ENCODE peak calls at places on chromosomes 1 and 21, in nine cellular contexts. One of them, this sample, is unnamed.

GRCh38 chr1:214086945-214087344 is 99.2 kb downstream of the PROX1 start:
- DNase-seq in HEK293T: no peak
- DNase-seq in stimulated activated CD8-positive, alpha-beta memory T cell treated with anti-CD3 and anti-CD28 coated beads, Interleukin-15, amount 100 ng/mL, for 24 hours: no peak
- DNase-seq in iPS-NIHi11: no peak
- DNase-seq in fibroblast of lung: no peak
- DNase-seq in Panc1: no peak
- DNase-seq in dorsolateral prefrontal cortex: no peak
- DNase-seq in M059J: peak; percentile 8
- DNase-seq in amniotic stem cell: no peak
- DNase-seq in this sample: no peak

GRCh38 chr1:218694635-218695034 is 349.5 kb downstream of the TGFB2 start:
- DNase-seq in HEK293T: no peak
- DNase-seq in stimulated activated CD8-positive, alpha-beta memory T cell treated with anti-CD3 and anti-CD28 coated beads, Interleukin-15, amount 100 ng/mL, for 24 hours: no peak
- DNase-seq in M059J: no peak
- DNase-seq in dorsolateral prefrontal cortex: no peak
- DNase-seq in iPS-NIHi11: no peak
- DNase-seq in Panc1: no peak
- DNase-seq in amniotic stem cell: no peak
- DNase-seq in fibroblast of lung: no peak
- DNase-seq in this sample: no peak

GRCh38 chr1:3564921-3565831 is 46.1 kb downstream of the MEGF6 start:
- DNase-seq in M059J: no peak
- DNase-seq in Panc1: no peak
- DNase-seq in amniotic stem cell: no peak
- DNase-seq in HEK293T: peak; percentile 79
- DNase-seq in fibroblast of lung: no peak
- DNase-seq in iPS-NIHi11: peak; percentile 94
- DNase-seq in stimulated activated CD8-positive, alpha-beta memory T cell treated with anti-CD3 and anti-CD28 coated beads, Interleukin-15, amount 100 ng/mL, for 24 hours: no peak
- DNase-seq in dorsolateral prefrontal cortex: no peak
- DNase-seq in this sample: peak; percentile 26

GRCh38 chr21:30190554-30190953 is 23.9 kb upstream of the CLDN17 start:
- DNase-seq in dorsolateral prefrontal cortex: no peak
- DNase-seq in amniotic stem cell: no peak
- DNase-seq in stimulated activated CD8-positive, alpha-beta memory T cell treated with anti-CD3 and anti-CD28 coated beads, Interleukin-15, amount 100 ng/mL, for 24 hours: no peak
- DNase-seq in iPS-NIHi11: no peak
- DNase-seq in M059J: no peak
- DNase-seq in fibroblast of lung: no peak
- DNase-seq in HEK293T: no peak
- DNase-seq in Panc1: no peak
- DNase-seq in this sample: no peak

GRCh38 chr1:175341631-175342429 is 149.3 kb upstream of the KIAA0040 start:
- DNase-seq in amniotic stem cell: no peak
- DNase-seq in M059J: no peak
- DNase-seq in Panc1: no peak
- DNase-seq in dorsolateral prefrontal cortex: no peak
- DNase-seq in fibroblast of lung: no peak
- DNase-seq in iPS-NIHi11: no peak
- DNase-seq in stimulated activated CD8-positive, alpha-beta memory T cell treated with anti-CD3 and anti-CD28 coated beads, Interleukin-15, amount 100 ng/mL, for 24 hours: no peak
- DNase-seq in HEK293T: no peak
- DNase-seq in this sample: no peak

GRCh38 chr1:54814571-54814970 is 13.4 kb upstream of the TTC22 start:
- DNase-seq in M059J: no peak
- DNase-seq in iPS-NIHi11: no peak
- DNase-seq in fibroblast of lung: no peak
- DNase-seq in stimulated activated CD8-positive, alpha-beta memory T cell treated with anti-CD3 and anti-CD28 coated beads, Interleukin-15, amount 100 ng/mL, for 24 hours: no peak
- DNase-seq in amniotic stem cell: no peak
- DNase-seq in HEK293T: no peak
- DNase-seq in dorsolateral prefrontal cortex: no peak
- DNase-seq in Panc1: no peak
- DNase-seq in this sample: no peak

GRCh38 chr1:34603594-34603993 is 151.3 kb upstream of the GJB5 start:
- DNase-seq in HEK293T: no peak
- DNase-seq in iPS-NIHi11: no peak
- DNase-seq in stimulated activated CD8-positive, alpha-beta memory T cell treated with anti-CD3 and anti-CD28 coated beads, Interleukin-15, amount 100 ng/mL, for 24 hours: no peak
- DNase-seq in Panc1: no peak
- DNase-seq in amniotic stem cell: no peak
- DNase-seq in M059J: no peak
- DNase-seq in fibroblast of lung: no peak
- DNase-seq in dorsolateral prefrontal cortex: no peak
- DNase-seq in this sample: no peak

GRCh38 chr1:47703161-47703825 is 265.4 kb downstream of the FOXD2 start:
- DNase-seq in M059J: no peak
- DNase-seq in dorsolateral prefrontal cortex: no peak
- DNase-seq in stimulated activated CD8-positive, alpha-beta memory T cell treated with anti-CD3 and anti-CD28 coated beads, Interleukin-15, amount 100 ng/mL, for 24 hours: no peak
- DNase-seq in iPS-NIHi11: no peak
- DNase-seq in amniotic stem cell: no peak
- DNase-seq in fibroblast of lung: no peak
- DNase-seq in Panc1: no peak
- DNase-seq in HEK293T: no peak
- DNase-seq in this sample: no peak

GRCh38 chr1:28508435-28508754 is 2.6 kb downstream of the RCC1 start:
- DNase-seq in amniotic stem cell: no peak
- DNase-seq in Panc1: no peak
- DNase-seq in HEK293T: no peak
- DNase-seq in M059J: no peak
- DNase-seq in fibroblast of lung: no peak
- DNase-seq in stimulated activated CD8-positive, alpha-beta memory T cell treated with anti-CD3 and anti-CD28 coated beads, Interleukin-15, amount 100 ng/mL, for 24 hours: peak; percentile 15
- DNase-seq in iPS-NIHi11: no peak
- DNase-seq in dorsolateral prefrontal cortex: no peak
- DNase-seq in this sample: no peak

GRCh38 chr1:34770891-34771508 is 10.0 kb upstream of the GJB3 start:
- DNase-seq in Panc1: no peak
- DNase-seq in amniotic stem cell: no peak
- DNase-seq in HEK293T: no peak
- DNase-seq in stimulated activated CD8-positive, alpha-beta memory T cell treated with anti-CD3 and anti-CD28 coated beads, Interleukin-15, amount 100 ng/mL, for 24 hours: no peak
- DNase-seq in fibroblast of lung: no peak
- DNase-seq in dorsolateral prefrontal cortex: no peak
- DNase-seq in M059J: no peak
- DNase-seq in iPS-NIHi11: no peak
- DNase-seq in this sample: no peak

GRCh38 chr1:219041141-219041540 is 132.5 kb upstream of the LYPLAL1 start:
- DNase-seq in Panc1: no peak
- DNase-seq in fibroblast of lung: peak; percentile 75
- DNase-seq in HEK293T: no peak
- DNase-seq in dorsolateral prefrontal cortex: no peak
- DNase-seq in M059J: peak; percentile 51
- DNase-seq in stimulated activated CD8-positive, alpha-beta memory T cell treated with anti-CD3 and anti-CD28 coated beads, Interleukin-15, amount 100 ng/mL, for 24 hours: no peak
- DNase-seq in iPS-NIHi11: no peak
- DNase-seq in amniotic stem cell: no peak
- DNase-seq in this sample: no peak

GRCh38 chr1:87329756-87330200 is 1.1 kb downstream of the LMO4 start:
- DNase-seq in stimulated activated CD8-positive, alpha-beta memory T cell treated with anti-CD3 and anti-CD28 coated beads, Interleukin-15, amount 100 ng/mL, for 24 hours: no peak
- DNase-seq in iPS-NIHi11: no peak
- DNase-seq in dorsolateral prefrontal cortex: no peak
- DNase-seq in amniotic stem cell: no peak
- DNase-seq in HEK293T: no peak
- DNase-seq in fibroblast of lung: no peak
- DNase-seq in M059J: peak; percentile 43
- DNase-seq in Panc1: no peak
- DNase-seq in this sample: peak; percentile 54

GRCh38 chr1:204350857-204351573 is 8.7 kb downstream of the PLEKHA6 start:
- DNase-seq in Panc1: no peak
- DNase-seq in fibroblast of lung: peak; percentile 79
- DNase-seq in iPS-NIHi11: peak; percentile 95
- DNase-seq in stimulated activated CD8-positive, alpha-beta memory T cell treated with anti-CD3 and anti-CD28 coated beads, Interleukin-15, amount 100 ng/mL, for 24 hours: no peak
- DNase-seq in amniotic stem cell: no peak
- DNase-seq in dorsolateral prefrontal cortex: peak; percentile 94
- DNase-seq in M059J: peak; percentile 85
- DNase-seq in HEK293T: no peak
- DNase-seq in this sample: peak; percentile 79

GRCh38 chr1:19074361-19074901 is 118.0 kb upstream of the IFFO2 start:
- DNase-seq in stimulated activated CD8-positive, alpha-beta memory T cell treated with anti-CD3 and anti-CD28 coated beads, Interleukin-15, amount 100 ng/mL, for 24 hours: no peak
- DNase-seq in iPS-NIHi11: no peak
- DNase-seq in Panc1: no peak
- DNase-seq in dorsolateral prefrontal cortex: no peak
- DNase-seq in M059J: no peak
- DNase-seq in HEK293T: no peak
- DNase-seq in amniotic stem cell: no peak
- DNase-seq in fibroblast of lung: peak; percentile 36
- DNase-seq in this sample: no peak

GRCh38 chr1:40634901-40635655 is 30.4 kb downstream of the RIMS3 start:
- DNase-seq in Panc1: no peak
- DNase-seq in amniotic stem cell: no peak
- DNase-seq in iPS-NIHi11: no peak
- DNase-seq in HEK293T: no peak
- DNase-seq in dorsolateral prefrontal cortex: no peak
- DNase-seq in M059J: peak; percentile 57
- DNase-seq in stimulated activated CD8-positive, alpha-beta memory T cell treated with anti-CD3 and anti-CD28 coated beads, Interleukin-15, amount 100 ng/mL, for 24 hours: no peak
- DNase-seq in fibroblast of lung: peak; percentile 19
- DNase-seq in this sample: peak; percentile 19

GRCh38 chr1:192951961-192952460 is 107.1 kb downstream of the UCHL5 start:
- DNase-seq in fibroblast of lung: peak; percentile 98
- DNase-seq in stimulated activated CD8-positive, alpha-beta memory T cell treated with anti-CD3 and anti-CD28 coated beads, Interleukin-15, amount 100 ng/mL, for 24 hours: no peak
- DNase-seq in amniotic stem cell: peak; percentile 53
- DNase-seq in HEK293T: no peak
- DNase-seq in M059J: peak; percentile 80
- DNase-seq in dorsolateral prefrontal cortex: no peak
- DNase-seq in Panc1: peak; percentile 35
- DNase-seq in iPS-NIHi11: no peak
- DNase-seq in this sample: peak; percentile 96

GRCh38 chr1:210489491-210489890 is 160.8 kb downstream of the HHAT start:
- DNase-seq in M059J: no peak
- DNase-seq in fibroblast of lung: peak; percentile 37
- DNase-seq in amniotic stem cell: no peak
- DNase-seq in Panc1: no peak
- DNase-seq in dorsolateral prefrontal cortex: peak; percentile 67
- DNase-seq in stimulated activated CD8-positive, alpha-beta memory T cell treated with anti-CD3 and anti-CD28 coated beads, Interleukin-15, amount 100 ng/mL, for 24 hours: no peak
- DNase-seq in HEK293T: no peak
- DNase-seq in iPS-NIHi11: no peak
- DNase-seq in this sample: no peak

GRCh38 chr1:79945391-79945790 is 938.9 kb upstream of the ADGRL4 start:
- DNase-seq in amniotic stem cell: no peak
- DNase-seq in HEK293T: no peak
- DNase-seq in dorsolateral prefrontal cortex: no peak
- DNase-seq in Panc1: no peak
- DNase-seq in stimulated activated CD8-positive, alpha-beta memory T cell treated with anti-CD3 and anti-CD28 coated beads, Interleukin-15, amount 100 ng/mL, for 24 hours: no peak
- DNase-seq in fibroblast of lung: no peak
- DNase-seq in M059J: no peak
- DNase-seq in iPS-NIHi11: no peak
- DNase-seq in this sample: no peak

GRCh38 chr1:5936621-5937372 is 55.4 kb downstream of the NPHP4 start:
- DNase-seq in dorsolateral prefrontal cortex: no peak
- DNase-seq in M059J: no peak
- DNase-seq in Panc1: no peak
- DNase-seq in HEK293T: no peak
- DNase-seq in fibroblast of lung: peak; percentile 19
- DNase-seq in amniotic stem cell: no peak
- DNase-seq in stimulated activated CD8-positive, alpha-beta memory T cell treated with anti-CD3 and anti-CD28 coated beads, Interleukin-15, amount 100 ng/mL, for 24 hours: no peak
- DNase-seq in iPS-NIHi11: no peak
- DNase-seq in this sample: no peak

GRCh38 chr1:156012051-156012817 is 8.5 kb downstream of the SSR2 start:
- DNase-seq in dorsolateral prefrontal cortex: no peak
- DNase-seq in iPS-NIHi11: no peak
- DNase-seq in Panc1: no peak
- DNase-seq in M059J: no peak
- DNase-seq in stimulated activated CD8-positive, alpha-beta memory T cell treated with anti-CD3 and anti-CD28 coated beads, Interleukin-15, amount 100 ng/mL, for 24 hours: no peak
- DNase-seq in amniotic stem cell: no peak
- DNase-seq in fibroblast of lung: no peak
- DNase-seq in HEK293T: no peak
- DNase-seq in this sample: no peak

GRCh38 chr1:162680419-162681126 is 48.3 kb downstream of the DDR2 start:
- DNase-seq in stimulated activated CD8-positive, alpha-beta memory T cell treated with anti-CD3 and anti-CD28 coated beads, Interleukin-15, amount 100 ng/mL, for 24 hours: no peak
- DNase-seq in amniotic stem cell: no peak
- DNase-seq in dorsolateral prefrontal cortex: no peak
- DNase-seq in Panc1: no peak
- DNase-seq in iPS-NIHi11: no peak
- DNase-seq in HEK293T: no peak
- DNase-seq in fibroblast of lung: peak; percentile 48
- DNase-seq in M059J: peak; percentile 79
- DNase-seq in this sample: no peak

GRCh38 chr1:20666804-20667203 is 5.6 kb upstream of the DDOST start:
- DNase-seq in dorsolateral prefrontal cortex: no peak
- DNase-seq in Panc1: no peak
- DNase-seq in fibroblast of lung: peak; percentile 6
- DNase-seq in HEK293T: peak; percentile 43
- DNase-seq in stimulated activated CD8-positive, alpha-beta memory T cell treated with anti-CD3 and anti-CD28 coated beads, Interleukin-15, amount 100 ng/mL, for 24 hours: no peak
- DNase-seq in M059J: peak; percentile 56
- DNase-seq in amniotic stem cell: no peak
- DNase-seq in iPS-NIHi11: no peak
- DNase-seq in this sample: peak; percentile 11

GRCh38 chr1:5108740-5109139 is 454.3 kb downstream of the AJAP1 start:
- DNase-seq in dorsolateral prefrontal cortex: no peak
- DNase-seq in Panc1: no peak
- DNase-seq in M059J: no peak
- DNase-seq in stimulated activated CD8-positive, alpha-beta memory T cell treated with anti-CD3 and anti-CD28 coated beads, Interleukin-15, amount 100 ng/mL, for 24 hours: no peak
- DNase-seq in iPS-NIHi11: no peak
- DNase-seq in amniotic stem cell: no peak
- DNase-seq in fibroblast of lung: no peak
- DNase-seq in HEK293T: no peak
- DNase-seq in this sample: no peak

GRCh38 chr1:45196863-45197262 is 9.5 kb downstream of the ZSWIM5 start:
- DNase-seq in HEK293T: no peak
- DNase-seq in iPS-NIHi11: no peak
- DNase-seq in amniotic stem cell: no peak
- DNase-seq in fibroblast of lung: no peak
- DNase-seq in dorsolateral prefrontal cortex: no peak
- DNase-seq in M059J: no peak
- DNase-seq in Panc1: no peak
- DNase-seq in stimulated activated CD8-positive, alpha-beta memory T cell treated with anti-CD3 and anti-CD28 coated beads, Interleukin-15, amount 100 ng/mL, for 24 hours: no peak
- DNase-seq in this sample: no peak

GRCh38 chr1:23591460-23592208 is 32.3 kb upstream of the ID3 start:
- DNase-seq in fibroblast of lung: no peak
- DNase-seq in amniotic stem cell: no peak
- DNase-seq in HEK293T: no peak
- DNase-seq in iPS-NIHi11: no peak
- DNase-seq in dorsolateral prefrontal cortex: no peak
- DNase-seq in Panc1: no peak
- DNase-seq in M059J: no peak
- DNase-seq in stimulated activated CD8-positive, alpha-beta memory T cell treated with anti-CD3 and anti-CD28 coated beads, Interleukin-15, amount 100 ng/mL, for 24 hours: no peak
- DNase-seq in this sample: no peak

GRCh38 chr1:93620169-93620840 is 61.3 kb downstream of the BCAR3 start:
- DNase-seq in dorsolateral prefrontal cortex: no peak
- DNase-seq in amniotic stem cell: no peak
- DNase-seq in fibroblast of lung: peak; percentile 36
- DNase-seq in stimulated activated CD8-positive, alpha-beta memory T cell treated with anti-CD3 and anti-CD28 coated beads, Interleukin-15, amount 100 ng/mL, for 24 hours: no peak
- DNase-seq in M059J: no peak
- DNase-seq in iPS-NIHi11: no peak
- DNase-seq in Panc1: no peak
- DNase-seq in HEK293T: no peak
- DNase-seq in this sample: no peak

GRCh38 chr1:206972725-206973124 is 2.5 kb upstream of the FCAMR start:
- DNase-seq in fibroblast of lung: no peak
- DNase-seq in iPS-NIHi11: no peak
- DNase-seq in amniotic stem cell: no peak
- DNase-seq in HEK293T: no peak
- DNase-seq in dorsolateral prefrontal cortex: no peak
- DNase-seq in M059J: no peak
- DNase-seq in stimulated activated CD8-positive, alpha-beta memory T cell treated with anti-CD3 and anti-CD28 coated beads, Interleukin-15, amount 100 ng/mL, for 24 hours: no peak
- DNase-seq in Panc1: no peak
- DNase-seq in this sample: no peak

GRCh38 chr1:224851850-224852261 is 77.6 kb upstream of the DNAH14 start:
- DNase-seq in fibroblast of lung: no peak
- DNase-seq in stimulated activated CD8-positive, alpha-beta memory T cell treated with anti-CD3 and anti-CD28 coated beads, Interleukin-15, amount 100 ng/mL, for 24 hours: no peak
- DNase-seq in amniotic stem cell: no peak
- DNase-seq in iPS-NIHi11: peak; percentile 17
- DNase-seq in Panc1: no peak
- DNase-seq in dorsolateral prefrontal cortex: no peak
- DNase-seq in M059J: no peak
- DNase-seq in HEK293T: no peak
- DNase-seq in this sample: no peak

GRCh38 chr1:145879775-145880174 is 5.9 kb downstream of the ANKRD35 start:
- DNase-seq in fibroblast of lung: no peak
- DNase-seq in iPS-NIHi11: no peak
- DNase-seq in M059J: no peak
- DNase-seq in Panc1: no peak
- DNase-seq in HEK293T: no peak
- DNase-seq in stimulated activated CD8-positive, alpha-beta memory T cell treated with anti-CD3 and anti-CD28 coated beads, Interleukin-15, amount 100 ng/mL, for 24 hours: no peak
- DNase-seq in amniotic stem cell: no peak
- DNase-seq in dorsolateral prefrontal cortex: no peak
- DNase-seq in this sample: no peak

GRCh38 chr1:235417101-235417697 is 50.0 kb downstream of the TBCE start:
- DNase-seq in M059J: peak; percentile 75
- DNase-seq in amniotic stem cell: peak; percentile 56
- DNase-seq in fibroblast of lung: peak; percentile 74
- DNase-seq in dorsolateral prefrontal cortex: peak; percentile 65
- DNase-seq in stimulated activated CD8-positive, alpha-beta memory T cell treated with anti-CD3 and anti-CD28 coated beads, Interleukin-15, amount 100 ng/mL, for 24 hours: peak; percentile 27
- DNase-seq in iPS-NIHi11: peak; percentile 78
- DNase-seq in Panc1: peak; percentile 71
- DNase-seq in HEK293T: peak; percentile 82
- DNase-seq in this sample: peak; percentile 87

GRCh38 chr21:17270234-17270633 is 242.6 kb upstream of the CXADR start:
- DNase-seq in Panc1: no peak
- DNase-seq in HEK293T: peak; percentile 59
- DNase-seq in stimulated activated CD8-positive, alpha-beta memory T cell treated with anti-CD3 and anti-CD28 coated beads, Interleukin-15, amount 100 ng/mL, for 24 hours: no peak
- DNase-seq in dorsolateral prefrontal cortex: peak; percentile 5
- DNase-seq in amniotic stem cell: no peak
- DNase-seq in iPS-NIHi11: peak; percentile 31
- DNase-seq in fibroblast of lung: peak; percentile 61
- DNase-seq in M059J: peak; percentile 35
- DNase-seq in this sample: peak; percentile 38

This sample was measured in endothelial cell of umbilical vein.